ENCODE peak calls at places on chromosomes 13 and 19, in five cellular contexts. H is neural progenitor cell, N is astrocyte of the spinal cord, Z is OCI-M1, S is HFFc6. K is an unnamed sample.

GRCh38 chr19:1214862-1215731 is 9.5 kb downstream of the STK11 start:
- DNase-seq in H (no peak), N (peak), Z (no peak), S (peak), K (no peak)

GRCh38 chr19:12778020-12778904 is 2.9 kb upstream of the HOOK2 start:
- DNase-seq in H (peak), N (peak), Z (peak), S (peak), K (no peak)

GRCh38 chr19:58325623-58326022 is 1.2 kb upstream of the ZSCAN22 start:
- DNase-seq in H (no peak), N (no peak), Z (no peak), S (no peak), K (no peak)

GRCh38 chr13:75541287-75541686 is 3.6 kb upstream of the COMMD6 start:
- DNase-seq in H (no peak), N (no peak), Z (peak), S (peak), K (no peak)

GRCh38 chr13:52832268-52832667 is 16.2 kb downstream of the PCDH8 start:
- DNase-seq in H (no peak), N (no peak), Z (no peak), S (no peak), K (no peak)

GRCh38 chr13:32023096-32023495 is 8.5 kb upstream of the FRY start:
- DNase-seq in H (no peak), N (no peak), Z (no peak), S (no peak), K (no peak)

GRCh38 chr13:32126298-32126697 is 94.7 kb downstream of the FRY start:
- DNase-seq in H (no peak), N (no peak), Z (no peak), S (peak), K (no peak)

GRCh38 chr19:48393559-48394330 is at the start of gene GRIN2D:
- DNase-seq in H (peak), N (peak), Z (peak), S (peak), K (no peak)

GRCh38 chr19:31715249-31715944 is 366.2 kb upstream of the TSHZ3 start:
- DNase-seq in H (no peak), N (no peak), Z (no peak), S (no peak), K (no peak)

GRCh38 chr13:99378985-99379734 is 72.0 kb upstream of the GPR183 start:
- DNase-seq in H (no peak), N (no peak), Z (no peak), S (no peak), K (no peak)

GRCh38 chr13:33401238-33401637 is 115.7 kb upstream of the STARD13 start:
- DNase-seq in H (no peak), N (no peak), Z (no peak), S (no peak), K (peak)

GRCh38 chr19:30212574-30212973 is 159.6 kb upstream of the ZNF536 start:
- DNase-seq in H (no peak), N (no peak), Z (no peak), S (no peak), K (no peak)

GRCh38 chr19:16207063-16207462 is 9.4 kb downstream of the AP1M1 start:
- DNase-seq in H (no peak), N (no peak), Z (no peak), S (no peak), K (no peak)

GRCh38 chr13:32261567-32261966 is 53.6 kb downstream of the ZAR1L start:
- DNase-seq in H (no peak), N (peak), Z (peak), S (peak), K (no peak)

GRCh38 chr13:44749906-44750305 is 173.8 kb upstream of the TSC22D1 start:
- DNase-seq in H (no peak), N (no peak), Z (no peak), S (no peak), K (no peak)

GRCh38 chr13:58953638-58954037 is 1210.1 kb downstream of the DIAPH3 start:
- DNase-seq in H (no peak), N (peak), Z (peak), S (no peak), K (no peak)

GRCh38 chr19:16660763-16661479 is at the start of gene TMEM38A:
- DNase-seq in H (peak), N (no peak), Z (no peak), S (no peak), K (peak)

GRCh38 chr19:33686246-33686645 is 64.5 kb downstream of the CHST8 start:
- DNase-seq in H (no peak), N (no peak), Z (no peak), S (no peak), K (no peak)

GRCh38 chr13:27783111-27783510 is 9.2 kb upstream of the GSX1 start:
- DNase-seq in H (peak), N (no peak), Z (peak), S (peak), K (peak)

GRCh38 chr13:82791035-82791434 is 1091.2 kb downstream of the SLITRK1 start:
- DNase-seq in H (no peak), N (no peak), Z (no peak), S (no peak), K (no peak)

GRCh38 chr13:23956106-23956505 is 58.8 kb upstream of the C1QTNF9B start:
- DNase-seq in H (no peak), N (peak), Z (no peak), S (peak), K (no peak)

GRCh38 chr19:53867225-53868090 is at the start of gene MYADM:
- DNase-seq in H (peak), N (peak), Z (peak), S (peak), K (peak)

GRCh38 chr13:51364404-51365008 is 25.0 kb downstream of the SERPINE3 start:
- DNase-seq in H (no peak), N (peak), Z (no peak), S (peak), K (no peak)

GRCh38 chr13:111429064-111429558 is 108.7 kb downstream of the TEX29 start:
- DNase-seq in H (peak), N (peak), Z (peak), S (peak), K (peak)

GRCh38 chr13:34179481-34179880 is 361.5 kb downstream of the RFC3 start:
- DNase-seq in H (peak), N (peak), Z (no peak), S (no peak), K (no peak)

GRCh38 chr19:39372047-39372802 is 18.7 kb downstream of the PAF1 start:
- DNase-seq in H (no peak), N (peak), Z (no peak), S (peak), K (no peak)

GRCh38 chr13:59873856-59874255 is 289.9 kb downstream of the DIAPH3 start:
- DNase-seq in H (no peak), N (no peak), Z (no peak), S (no peak), K (no peak)

GRCh38 chr19:17348700-17349099 is 11.3 kb downstream of the GTPBP3 start:
- DNase-seq in H (peak), N (peak), Z (no peak), S (peak), K (no peak)

GRCh38 chr19:8515317-8515716 is 1.4 kb upstream of the ZNF414 start:
- DNase-seq in H (no peak), N (no peak), Z (peak), S (no peak), K (no peak)

GRCh38 chr19:46692918-46693722 is 23.8 kb downstream of the PRKD2 start:
- DNase-seq in H (no peak), N (no peak), Z (no peak), S (peak), K (no peak)

GRCh38 chr13:42574435-42575311 is 721 bp downstream of the TNFSF11 start:
- DNase-seq in H (peak), N (no peak), Z (no peak), S (no peak), K (no peak)

GRCh38 chr13:76992548-76993001 is 694 bp downstream of the CLN5 start:
- DNase-seq in H (peak), N (peak), Z (peak), S (peak), K (no peak)

GRCh38 chr13:42494157-42494556 is 79.8 kb upstream of the TNFSF11 start:
- DNase-seq in H (no peak), N (no peak), Z (no peak), S (no peak), K (no peak)

GRCh38 chr19:29245221-29245620 is 32.3 kb upstream of the UQCRFS1 start:
- DNase-seq in H (no peak), N (no peak), Z (no peak), S (no peak), K (no peak)

GRCh38 chr19:18781047-18781600 is 10.0 kb downstream of the COMP start:
- DNase-seq in H (no peak), N (no peak), Z (no peak), S (no peak), K (no peak)

K was measured in T47D.